ENCODE peak calls at places on chromosomes 2 and 18, in four cellular contexts. Q is fibroblast of mammary gland, L is stomach, K is BJ. A is an unnamed sample.
A peak's percentile ranks its signal among the peaks of the same experiment; 100 is the strongest.

GRCh38 chr2:165287083-165287778 is 48.0 kb downstream of the SCN2A start:
- DNase-seq in K (no peak), Q (no peak), L (no peak), A (no peak)

GRCh38 chr2:145984541-145984940 is 1464.6 kb upstream of the ZEB2 start:
- DNase-seq in L (no peak), Q (peak; percentile 39), K (no peak), A (peak; percentile 7)

GRCh38 chr2:169978402-169979017 is 151.3 kb downstream of the UBR3 start:
- DNase-seq in L (no peak), K (no peak), Q (no peak), A (no peak)

GRCh38 chr2:108449410-108450200 is 599 bp downstream of the GCC2 start:
- DNase-seq in L (peak; percentile 36), Q (peak; percentile 27), K (no peak), A (no peak)

GRCh38 chr2:238968616-238969394 is 120.9 kb downstream of the TWIST2 start:
- DNase-seq in K (no peak), Q (no peak), L (no peak), A (no peak)

GRCh38 chr18:21741511-21742322 is 1.1 kb downstream of the MIB1 start:
- DNase-seq in L (peak; percentile 40), Q (peak; percentile 30), K (no peak), A (no peak)

GRCh38 chr18:12398625-12399024 is 9.1 kb upstream of the PRELID3A start:
- DNase-seq in Q (no peak), K (no peak), L (no peak), A (no peak)

GRCh38 chr2:54459037-54459441 is 2.9 kb downstream of the SPTBN1 start:
- DNase-seq in K (no peak), Q (peak; percentile 80), L (no peak), A (no peak)

GRCh38 chr18:21330122-21330701 is 88.2 kb downstream of the GREB1L start:
- DNase-seq in Q (peak; percentile 87), L (peak; percentile 32), K (peak; percentile 53), A (peak; percentile 34)

GRCh38 chr2:132668986-132669853 is 785 bp downstream of the LYPD1 start:
- DNase-seq in L (no peak), K (no peak), Q (no peak), A (no peak)
- H3K4me3 ChIP-seq in L (peak overlapping the region; percentile 74), K (peak overlapping the region; percentile 43), Q (no peak overlapping the region), A (peak overlapping the region; percentile 91)

GRCh38 chr2:120667981-120668380 is 67.7 kb upstream of the GLI2 start:
- DNase-seq in K (no peak), Q (no peak), L (peak; percentile 3), A (no peak)

GRCh38 chr2:120670371-120670770 is 65.3 kb upstream of the GLI2 start:
- DNase-seq in Q (no peak), K (no peak), L (peak; percentile 22), A (no peak)

GRCh38 chr2:120670771-120671480 is 64.7 kb upstream of the GLI2 start:
- DNase-seq in L (peak; percentile 22), K (no peak), Q (no peak), A (no peak)

GRCh38 chr2:120669971-120670370 is 65.7 kb upstream of the GLI2 start:
- DNase-seq in Q (no peak), L (no peak), K (no peak), A (no peak)

DNA sequence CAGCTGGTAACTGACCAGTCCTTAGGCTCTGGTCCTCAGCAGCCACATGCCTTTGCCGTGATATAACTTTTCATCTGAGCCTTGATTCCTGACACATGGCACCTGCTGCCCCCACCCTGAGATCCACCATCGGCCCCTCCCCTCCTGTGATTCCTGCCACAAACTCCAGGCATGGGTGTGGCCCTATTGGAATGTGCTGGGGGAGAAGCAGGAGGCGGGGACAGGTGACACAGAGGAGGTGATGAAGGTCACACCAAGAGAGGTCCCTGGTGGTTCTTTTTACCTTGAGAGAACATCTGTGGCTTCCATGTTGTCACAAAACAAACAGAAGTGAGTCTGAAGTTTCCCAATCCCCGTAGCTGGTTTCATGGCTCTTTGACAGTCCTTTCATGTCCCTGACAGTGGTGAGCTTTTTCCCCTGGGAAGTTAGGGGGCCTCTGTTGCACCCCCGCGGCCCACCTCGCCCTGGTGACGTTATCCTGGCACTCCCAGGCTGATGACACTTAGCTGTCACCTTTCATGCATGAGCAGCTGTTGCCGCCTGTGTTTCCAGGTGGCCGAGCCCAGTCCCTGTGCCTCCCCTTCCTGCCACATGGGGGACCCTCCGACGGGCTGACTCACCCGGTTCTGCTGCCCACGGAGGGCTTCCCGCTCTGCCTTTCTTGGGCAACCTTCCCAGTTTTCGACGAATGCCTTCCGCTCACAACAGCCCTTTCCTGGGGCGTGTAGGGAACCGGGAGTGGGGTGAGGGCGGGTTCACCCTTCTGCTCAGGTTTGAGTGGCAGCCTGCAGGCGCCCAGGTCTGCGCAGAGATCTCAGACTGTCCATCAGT is 66.3 kb upstream of the GLI2 start:
- DNase-seq in Q (peak; percentile 48), K (no peak), L (peak; percentile 26), A (peak; percentile 60)
- TF ChIP-seq CTCF in Q (no peak), K (peak; percentile 34), L (peak; percentile 13), A (peak; percentile 62)

GRCh38 chr2:20651731-20652099 is 817 bp upstream of the HS1BP3 start:
- DNase-seq in Q (no peak), L (no peak), K (no peak), A (no peak)
- H3K4me3 ChIP-seq in Q (peak overlapping the region; percentile 67), L (peak overlapping the region; percentile 82), K (no peak overlapping the region), A (no peak overlapping the region)

DNA sequence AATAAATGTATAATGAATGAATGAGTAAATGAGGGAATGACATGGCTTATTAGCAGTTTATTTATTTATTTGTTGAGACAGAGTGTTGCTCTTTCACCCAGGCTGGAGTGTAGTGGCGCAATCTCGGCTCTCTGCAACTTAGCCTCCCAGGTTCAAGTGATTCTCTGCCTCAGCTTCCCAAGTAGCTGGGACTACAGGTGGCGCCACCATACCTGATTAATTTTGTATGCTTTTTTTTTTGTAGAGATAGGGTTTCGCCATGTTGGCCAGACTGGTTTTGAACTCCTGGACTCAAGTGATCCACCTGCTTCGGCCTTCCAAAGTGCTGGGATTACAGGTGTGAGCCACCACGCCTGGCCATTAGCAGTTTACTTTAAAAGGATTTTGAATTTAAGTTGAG is 100.3 kb upstream of the CAVIN2 start:
- DNase-seq in L (no peak), Q (no peak), K (no peak), A (no peak)
- TF ChIP-seq CTCF in L (no peak), Q (no peak), K (no peak), A (no peak)

GRCh38 chr2:62200291-62200841 is 4.5 kb downstream of the B3GNT2 start:
- DNase-seq in Q (no peak), K (no peak), L (no peak), A (no peak)

GRCh38 chr2:62198237-62198633 is 2.3 kb downstream of the B3GNT2 start:
- DNase-seq in K (no peak), Q (no peak), L (no peak), A (no peak)

GRCh38 chr2:62201307-62201706 is 5.4 kb downstream of the B3GNT2 start:
- DNase-seq in L (no peak), Q (peak; percentile 31), K (peak; percentile 33), A (no peak)

GRCh38 chr2:62200868-62201267 is 5.0 kb downstream of the B3GNT2 start:
- DNase-seq in L (no peak), Q (no peak), K (no peak), A (no peak)

GRCh38 chr2:62199392-62200125 is 3.6 kb downstream of the B3GNT2 start:
- DNase-seq in K (no peak), Q (peak; percentile 86), L (no peak), A (no peak)
- H3K4me3 ChIP-seq in K (no peak overlapping the region), Q (no peak overlapping the region), L (no peak overlapping the region), A (no peak overlapping the region)

A was measured in kidney epithelial cell.